ENCODE peak calls at places on chromosomes 6 and 20, in seven cellular contexts. W, G, F, Y, M, P and Z are unnamed samples. For H3K4me1, the result is how much of the 10 kb centered on the place peaks cover.

GRCh38 chr6:92810913-92811312 is 608.4 kb downstream of the EPHA7 start:
- DNase-seq in W (no peak), G (no peak), F (no peak), Y (no peak), M (no peak), P (no peak), Z (peak)

GRCh38 chr6:67680297-67680932 is 954.7 kb upstream of the ADGRB3 start:
- DNase-seq in W (no peak), G (no peak), F (no peak), Y (no peak), M (no peak), P (no peak), Z (no peak)

GRCh38 chr6:25628471-25629201 is 23.4 kb upstream of the SCGN start:
- DNase-seq in W (no peak), G (no peak), F (no peak), Y (no peak), M (no peak), P (no peak), Z (no peak)

GRCh38 chr6:155200012-155200411 is 63.8 kb upstream of the CLDN20 start:
- DNase-seq in W (no peak), G (no peak), F (no peak), Y (no peak), M (no peak), P (no peak), Z (no peak)

GRCh38 chr6:150617062-150617461 is 17.4 kb downstream of the PLEKHG1 start:
- DNase-seq in W (no peak), G (no peak), F (no peak), Y (no peak), M (no peak), P (no peak), Z (no peak)

GRCh38 chr6:72650081-72650745 is 28.3 kb downstream of the KCNQ5 start:
- DNase-seq in W (no peak), G (no peak), F (no peak), Y (no peak), M (no peak), P (no peak), Z (no peak)

GRCh38 chr6:88839280-88839679 is 124.1 kb downstream of the RNGTT start:
- DNase-seq in W (no peak), G (no peak), F (no peak), Y (no peak), M (no peak), P (no peak), Z (no peak)

GRCh38 chr20:62201173-62202082 is 18.6 kb downstream of the MTG2 start:
- DNase-seq in W (peak), G (no peak), F (peak), Y (peak), M (no peak), P (no peak), Z (no peak)

GRCh38 chr6:130033999-130034814 is 15.8 kb downstream of the L3MBTL3 start:
- DNase-seq in W (no peak), G (no peak), F (no peak), Y (no peak), M (no peak), P (no peak), Z (peak)

GRCh38 chr6:40710626-40711354 is 123.6 kb upstream of the LRFN2 start:
- DNase-seq in W (no peak), G (no peak), F (no peak), Y (no peak), M (no peak), P (no peak), Z (no peak)

GRCh38 chr6:24574809-24575208 is 71.2 kb downstream of the KIAA0319 start:
- DNase-seq in W (no peak), G (no peak), F (no peak), Y (no peak), M (no peak), P (peak), Z (no peak)

GRCh38 chr6:1406306-1407058 is 17.1 kb downstream of the FOXF2 start:
- DNase-seq in W (no peak), G (no peak), F (no peak), Y (no peak), M (no peak), P (no peak), Z (no peak)

GRCh38 chr20:47774081-47774777 is 11.1 kb downstream of the SULF2 start:
- DNase-seq in W (no peak), G (no peak), F (no peak), Y (peak), M (peak), P (no peak), Z (no peak)

GRCh38 chr6:109336221-109336955 is 45.9 kb downstream of the CD164 start:
- DNase-seq in W (no peak), G (no peak), F (no peak), Y (peak), M (peak), P (peak), Z (no peak)

GRCh38 chr6:89298680-89299450 is 16.2 kb downstream of the GABRR2 start:
- DNase-seq in W (no peak), G (peak), F (no peak), Y (no peak), M (no peak), P (no peak), Z (no peak)

GRCh38 chr6:64254558-64254957 is 619.0 kb downstream of the PHF3 start:
- DNase-seq in W (no peak), G (no peak), F (no peak), Y (no peak), M (no peak), P (no peak), Z (no peak)

GRCh38 chr20:4813076-4813838 is 91.5 kb downstream of the PRND start:
- DNase-seq in W (peak), G (no peak), F (no peak), Y (peak), M (peak), P (no peak), Z (no peak)

GRCh38 chr20:4817230-4817671 is 95.5 kb downstream of the PRND start:
- DNase-seq in W (no peak), G (no peak), F (no peak), Y (no peak), M (no peak), P (no peak), Z (no peak)

GRCh38 chr20:4813839-4814695 is 92.4 kb downstream of the PRND start:
- DNase-seq in W (peak), G (peak), F (no peak), Y (no peak), M (peak), P (no peak), Z (peak)

GRCh38 chr20:4814696-4815252 is 93.1 kb downstream of the PRND start:
- DNase-seq in W (peak), G (peak), F (no peak), Y (peak), M (peak), P (no peak), Z (no peak)

DNA sequence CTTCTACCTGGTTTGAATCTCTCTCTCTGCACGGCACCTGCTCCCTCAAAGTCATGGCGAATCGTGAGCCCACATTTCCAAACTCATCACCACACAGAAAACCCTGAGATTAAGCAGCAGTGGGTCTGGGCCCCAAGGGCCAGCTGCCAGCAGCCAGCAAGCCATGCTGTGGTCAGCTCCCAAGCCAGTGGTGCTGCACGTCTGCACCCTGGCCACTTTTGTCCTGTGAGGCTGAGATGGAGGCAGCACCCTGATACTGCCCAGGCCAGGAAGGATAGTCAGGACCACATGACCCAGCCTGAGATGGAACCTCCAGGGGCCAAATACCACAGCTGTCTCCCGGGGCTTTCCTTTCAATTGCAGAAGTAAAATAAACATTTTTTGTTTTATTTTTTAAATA is 93.9 kb downstream of the PRND start:
- DNase-seq in W (no peak), G (no peak), F (no peak), Y (no peak), M (no peak), P (no peak), Z (no peak)
- H3K4me1 ChIP-seq in W (under half), G (under half), F (under half), Y (under half), M (under half), P (under half), Z (under half)

DNA sequence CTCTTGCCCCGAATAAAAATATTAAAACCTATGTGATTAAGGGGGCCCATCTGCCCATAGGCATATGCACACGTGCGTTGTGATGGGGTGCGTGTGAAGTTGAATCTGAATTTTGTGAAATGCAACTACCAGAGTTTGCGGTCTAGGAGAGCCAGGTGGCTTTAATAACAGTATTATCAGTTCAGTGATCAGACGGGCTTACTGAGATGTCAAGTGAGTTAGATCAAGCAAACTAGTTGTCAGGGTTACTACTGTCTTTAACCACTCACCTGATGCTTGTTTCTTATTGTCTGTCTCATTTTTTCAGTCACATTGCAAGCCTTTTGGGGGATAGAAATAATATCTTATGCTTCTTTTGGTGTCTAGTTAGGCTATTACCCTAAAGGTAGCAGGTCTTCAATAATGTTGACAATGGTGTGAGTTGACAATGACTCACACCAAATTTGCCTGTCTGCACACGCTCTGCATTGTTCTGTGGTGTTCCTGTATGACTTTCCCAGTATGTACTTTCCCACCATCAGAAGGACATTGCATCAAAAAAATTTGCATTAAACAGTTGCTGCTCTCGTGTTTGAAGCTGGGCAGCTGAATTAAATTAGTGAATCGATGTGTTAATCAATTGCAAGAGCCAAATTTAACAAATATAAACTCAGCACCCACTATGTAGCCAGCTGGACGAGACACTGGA is 103.1 kb upstream of the NAA20 start:
- DNase-seq in W (peak), G (no peak), F (no peak), Y (no peak), M (no peak), P (no peak), Z (no peak)
- H3K4me1 ChIP-seq in W (half or more), G (under half), F (under half), Y (under half), M (under half), P (under half), Z (under half)

GRCh38 chr6:126581316-126581715 is 241.4 kb downstream of the CENPW start:
- DNase-seq in W (no peak), G (no peak), F (no peak), Y (no peak), M (no peak), P (no peak), Z (no peak)
- H3K4me1 ChIP-seq in W (under half), G (under half), F (under half), Y (under half), M (under half), P (under half), Z (under half)

GRCh38 chr6:35084511-35085203 is 56.5 kb downstream of the TCP11 start:
- DNase-seq in W (peak), G (no peak), F (no peak), Y (peak), M (no peak), P (no peak), Z (no peak)
- H3K4me1 ChIP-seq in W (half or more), G (under half), F (under half), Y (under half), M (under half), P (under half), Z (under half)

DNA sequence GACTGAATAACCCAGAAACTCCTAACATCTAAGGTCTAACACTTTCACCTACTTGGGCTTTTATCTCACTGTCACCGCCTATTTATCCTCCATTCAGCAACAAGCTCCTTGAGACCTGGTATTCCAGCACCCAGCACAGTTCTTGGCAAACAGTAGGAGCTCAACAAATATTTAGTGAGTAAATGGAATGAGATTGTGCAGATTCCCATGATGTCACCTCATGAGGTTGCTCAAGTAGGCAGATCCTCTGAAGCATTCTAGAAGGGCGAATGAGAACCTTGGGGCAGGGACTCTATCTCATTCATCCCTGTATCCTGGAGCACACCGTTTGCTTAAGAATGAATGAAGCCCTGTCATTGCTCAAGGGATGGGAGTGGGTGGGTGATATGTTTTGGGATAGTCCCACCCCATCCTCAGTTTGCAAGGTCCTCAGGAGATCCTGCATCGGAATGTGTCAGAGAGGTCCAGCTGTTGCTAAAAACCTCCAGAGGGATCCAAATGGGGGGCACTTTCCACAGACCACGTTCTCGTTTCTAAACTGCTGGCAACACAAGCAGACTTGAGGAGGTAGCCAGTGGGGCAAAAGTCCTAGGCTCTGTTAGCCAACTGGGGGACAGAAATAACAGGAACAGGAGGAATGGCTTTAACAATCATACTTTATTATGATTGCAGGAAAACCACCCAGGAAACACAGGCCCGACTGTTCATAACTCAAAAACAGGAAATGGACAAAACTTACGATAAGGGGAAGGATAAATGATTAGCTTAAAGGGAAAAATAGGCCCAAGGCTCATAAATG is 42.0 kb downstream of the EDN1 start:
- DNase-seq in W (no peak), G (no peak), F (no peak), Y (no peak), M (peak), P (peak), Z (no peak)
- H3K4me1 ChIP-seq in W (under half), G (under half), F (under half), Y (under half), M (under half), P (under half), Z (under half)